ENCODE peak calls at places on chromosomes 7 and 10, in seven cellular contexts. W is amygdala; D is EL; G is activated CD4-positive, CD25-positive, alpha-beta regulatory T cell treated with anti-CD3 and anti-CD28 coated beads, Interleukin-2, amount 50 U/mL, for 16 hours; I is NCI-H1105; N is activated naive CD4-positive, alpha-beta T cell treated with anti-CD3 and anti-CD28 coated beads for 36 hours; P is progenitor cell of endocrine pancreas. F is an unnamed sample.

GRCh38 chr7:129279757-129280156 is 54.9 kb downstream of the AHCYL2 start:
- DNase-seq in N (no peak), D (no peak), P (no peak), W (no peak), I (no peak), G (no peak), F (no peak)

GRCh38 chr10:103546401-103546800 is 52.9 kb downstream of the NEURL1 start:
- DNase-seq in N (no peak), P (no peak), G (no peak), W (no peak), I (no peak), D (no peak), F (no peak)

GRCh38 chr7:47231627-47232026 is 350.3 kb downstream of the TNS3 start:
- DNase-seq in P (no peak), N (no peak), D (no peak), W (no peak), G (no peak), I (no peak), F (no peak)

GRCh38 chr10:128277267-128277666 is 151.0 kb upstream of the MKI67 start:
- DNase-seq in D (no peak), W (no peak), G (no peak), I (no peak), P (no peak), N (no peak), F (no peak)

GRCh38 chr7:75915416-75916156 is 631 bp downstream of the POR start:
- DNase-seq in P (no peak), I (no peak), D (peak; percentile 29), W (no peak), N (peak; percentile 37), G (no peak), F (peak; percentile 29)

GRCh38 chr10:118742787-118743186 is 12.0 kb downstream of the CACUL1 start:
- DNase-seq in W (no peak), I (no peak), N (no peak), G (no peak), D (peak; percentile 8), P (no peak), F (no peak)

GRCh38 chr10:43436291-43437140 is at the start of gene ZNF487:
- DNase-seq in G (peak; percentile 71), I (peak; percentile 34), W (peak; percentile 90), D (peak; percentile 86), P (peak; percentile 80), N (peak; percentile 90), F (peak; percentile 93)

GRCh38 chr7:13920053-13920697 is 69.3 kb downstream of the ETV1 start:
- DNase-seq in P (peak; percentile 43), D (peak; percentile 98), I (peak; percentile 94), N (no peak), W (no peak), G (no peak), F (no peak)

GRCh38 chr7:51366930-51367613 is 50.5 kb upstream of the COBL start:
- DNase-seq in I (no peak), P (peak; percentile 30), N (peak; percentile 25), W (peak; percentile 63), D (peak; percentile 13), G (no peak), F (no peak)

GRCh38 chr7:73865738-73866445 is 4.9 kb downstream of the TMEM270 start:
- DNase-seq in P (no peak), W (no peak), N (peak; percentile 31), D (peak; percentile 66), G (no peak), I (peak; percentile 11), F (peak; percentile 14)

GRCh38 chr7:120740348-120740747 is 117.6 kb downstream of the TSPAN12 start:
- DNase-seq in P (no peak), N (no peak), D (no peak), W (no peak), I (no peak), G (no peak), F (no peak)

GRCh38 chr10:93334901-93335312 is 147.2 kb downstream of the MYOF start:
- DNase-seq in G (no peak), N (no peak), P (no peak), W (no peak), D (peak; percentile 76), I (no peak), F (no peak)

GRCh38 chr7:31856366-31856765 is 169.4 kb downstream of the PPP1R17 start:
- DNase-seq in N (no peak), P (no peak), W (no peak), G (no peak), D (no peak), I (no peak), F (no peak)

GRCh38 chr10:130729876-130730275 is 581.6 kb downstream of the TCERG1L start:
- DNase-seq in I (no peak), G (no peak), P (no peak), W (no peak), D (no peak), N (no peak), F (no peak)

GRCh38 chr7:2104107-2104710 is 128.5 kb downstream of the MAD1L1 start:
- DNase-seq in P (peak; percentile 64), N (peak; percentile 88), D (peak; percentile 91), W (peak; percentile 65), I (no peak), G (peak; percentile 30), F (peak; percentile 74)

GRCh38 chr10:43885842-43886241 is 237.2 kb upstream of the ZNF32 start:
- DNase-seq in G (no peak), P (no peak), I (no peak), N (peak; percentile 16), D (no peak), W (no peak), F (no peak)

GRCh38 chr10:84537447-84537931 is 209.1 kb downstream of the CCSER2 start:
- DNase-seq in G (no peak), W (peak; percentile 45), N (peak; percentile 45), I (peak; percentile 27), P (no peak), D (peak; percentile 67), F (peak; percentile 48)

GRCh38 chr10:100872034-100872791 is 40.5 kb upstream of the SLF2 start:
- DNase-seq in W (no peak), P (peak; percentile 37), I (no peak), G (peak; percentile 14), D (peak; percentile 59), N (peak; percentile 82), F (peak; percentile 39)

GRCh38 chr7:98294798-98295382 is 13.4 kb downstream of the BRI3 start:
- DNase-seq in N (peak; percentile 55), I (peak; percentile 51), G (no peak), P (peak; percentile 60), W (peak; percentile 26), D (peak; percentile 51), F (peak; percentile 52)

GRCh38 chr10:14648042-14648765 is 126.5 kb downstream of the FAM107B start:
- DNase-seq in G (peak; percentile 40), N (peak; percentile 83), I (peak; percentile 74), P (peak; percentile 14), W (peak; percentile 64), D (peak; percentile 25), F (peak; percentile 67)

F was measured in memory B cell.